ENCODE peak calls at places on chromosomes 5 and 9, in nine cellular contexts. R is cardiac fibroblast, B is breast epithelium, E is body of pancreas, D is uterus, S is brain microvascular endothelial cell, Y is GM10248, A is upper lobe of right lung, Z is GM13977. M is an unnamed sample.

GRCh38 chr9:131500939-131501541 is 1.7 kb upstream of the POMT1 start:
- DNase-seq in R (peak; percentile 49), B (no peak), E (no peak), D (no peak), S (no peak), Y (no peak), A (no peak), Z (no peak), M (no peak)

GRCh38 chr9:113223963-113224362 is 2.6 kb downstream of the SLC31A1 start:
- DNase-seq in R (peak; percentile 54), B (no peak), E (no peak), D (no peak), S (peak; percentile 41), Y (no peak), A (no peak), Z (no peak), M (no peak)

GRCh38 chr9:70407081-70407503 is 7.4 kb downstream of the KLF9 start:
- DNase-seq in R (peak; percentile 94), B (no peak), E (no peak), D (peak; percentile 13), S (peak; percentile 81), Y (no peak), A (no peak), Z (no peak), M (no peak)

GRCh38 chr5:119453045-119453383 is 717 bp downstream of the HSD17B4 start:
- DNase-seq in R (peak; percentile 31), B (no peak), E (peak; percentile 36), D (peak; percentile 30), S (peak; percentile 12), Y (no peak), A (no peak), Z (peak; percentile 28), M (peak; percentile 36)

GRCh38 chr9:36142510-36143161 is 6.1 kb downstream of the GLIPR2 start:
- DNase-seq in R (no peak), B (no peak), E (no peak), D (no peak), S (no peak), Y (no peak), A (no peak), Z (no peak), M (peak; percentile 42)

GRCh38 chr9:123107639-123108285 is 74.3 kb downstream of the GPR21 start:
- DNase-seq in R (no peak), B (no peak), E (no peak), D (no peak), S (no peak), Y (no peak), A (no peak), Z (no peak), M (no peak)

GRCh38 chr9:133406039-133406438 is 11.8 kb downstream of the REXO4 start:
- DNase-seq in R (no peak), B (no peak), E (no peak), D (no peak), S (no peak), Y (no peak), A (no peak), Z (no peak), M (no peak)

GRCh38 chr5:32473072-32473471 is 28.5 kb upstream of the ZFR start:
- DNase-seq in R (no peak), B (no peak), E (no peak), D (no peak), S (no peak), Y (no peak), A (no peak), Z (no peak), M (no peak)

GRCh38 chr5:155049569-155050383 is 36.2 kb downstream of the KIF4B start:
- DNase-seq in R (peak; percentile 7), B (no peak), E (no peak), D (no peak), S (no peak), Y (no peak), A (no peak), Z (no peak), M (no peak)

GRCh38 chr5:140111043-140111858 is 2.7 kb upstream of the PURA start:
- DNase-seq in R (no peak), B (no peak), E (no peak), D (no peak), S (no peak), Y (no peak), A (no peak), Z (no peak), M (no peak)

GRCh38 chr9:77589046-77589795 is 58.9 kb downstream of the GNA14 start:
- DNase-seq in R (no peak), B (peak; percentile 19), E (no peak), D (no peak), S (no peak), Y (no peak), A (no peak), Z (no peak), M (peak; percentile 63)

GRCh38 chr9:110890416-110890815 is 147.9 kb downstream of the LPAR1 start:
- DNase-seq in R (peak; percentile 53), B (no peak), E (no peak), D (no peak), S (no peak), Y (no peak), A (no peak), Z (no peak), M (no peak)

DNA sequence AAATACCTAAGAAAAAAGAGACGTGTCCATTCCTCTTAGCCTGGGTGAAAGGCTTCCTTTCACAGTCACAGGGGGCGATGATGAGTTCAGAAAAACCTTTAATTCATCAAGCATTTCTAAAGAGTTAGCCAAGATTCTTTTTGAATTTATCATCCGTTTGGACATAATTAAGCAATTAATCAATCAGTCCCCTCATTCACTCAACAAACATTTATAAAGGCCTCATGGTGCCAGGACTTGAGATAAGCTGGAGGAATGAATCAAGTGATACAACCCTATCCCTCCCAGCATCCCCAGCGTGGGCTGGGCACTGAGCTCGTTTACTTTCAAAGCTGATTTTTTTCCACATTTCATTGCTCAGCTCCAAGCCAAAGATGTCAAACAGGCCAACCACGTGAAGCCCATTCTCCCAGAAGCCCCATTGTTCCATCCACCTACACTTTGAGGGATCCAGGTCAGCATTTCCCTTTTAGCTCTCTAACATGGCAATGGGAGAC is 140.5 kb downstream of the SLIT3 start:
- DNase-seq in R (peak; percentile 40), B (no peak), E (peak; percentile 41), D (peak; percentile 61), S (peak; percentile 2), Y (no peak), A (no peak), Z (no peak), M (no peak)
- TF ChIP-seq CTCF in R (no peak), B (no peak), E (peak; percentile 44), D (no peak), S (peak; percentile 50), Y (no peak), A (peak; percentile 11), Z (no peak), M (no peak)

DNA sequence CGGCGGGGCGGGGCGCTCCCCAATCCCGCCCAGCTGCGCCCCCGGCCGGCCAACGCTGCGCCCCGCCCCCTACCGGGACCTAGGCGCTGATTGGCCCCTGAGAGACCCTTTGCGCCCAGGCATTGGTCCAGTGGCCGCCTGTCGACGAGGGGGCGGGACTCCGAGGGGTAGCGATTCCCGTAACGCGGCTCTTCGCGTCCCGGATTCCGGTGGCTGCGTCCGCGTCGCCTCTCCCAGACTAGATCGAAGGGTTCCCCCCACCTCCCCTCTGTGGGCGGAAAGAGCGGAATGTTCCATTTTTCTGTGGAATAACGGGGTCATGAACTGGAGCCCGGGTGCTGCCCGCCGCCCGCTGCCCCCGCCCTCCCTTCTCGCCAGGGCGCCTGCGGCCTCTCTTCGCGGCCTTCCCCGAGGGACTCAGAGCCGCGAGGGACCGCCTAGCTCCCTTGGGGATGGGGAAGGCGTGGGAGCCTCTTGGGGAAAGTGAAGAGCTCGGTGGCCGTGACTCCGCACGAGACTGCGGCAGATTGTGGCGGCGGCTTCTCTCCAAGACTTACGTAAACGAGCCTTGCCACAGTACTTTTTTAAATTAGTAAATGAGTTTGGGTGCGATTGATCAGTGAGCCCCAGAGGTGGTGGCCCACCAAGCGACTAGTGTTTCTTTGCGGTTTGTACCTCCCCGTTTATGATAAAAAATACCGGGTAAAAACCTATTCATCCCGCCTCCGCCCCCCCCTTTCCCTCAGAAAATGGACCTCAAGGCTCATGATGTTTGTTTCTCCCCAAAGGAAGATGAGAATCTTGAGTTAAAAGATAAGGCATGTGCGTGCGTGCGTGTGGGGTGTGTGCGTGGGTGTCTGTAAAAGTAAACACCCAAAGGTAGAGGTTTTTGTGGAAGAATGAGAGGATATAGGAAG is 493 bp upstream of the IL6ST start:
- DNase-seq in R (peak; percentile 97), B (peak; percentile 97), E (peak; percentile 98), D (peak; percentile 96), S (peak; percentile 95), Y (peak; percentile 99), A (peak; percentile 99), Z (peak; percentile 98), M (peak; percentile 98)
- TF ChIP-seq CTCF in R (no peak), B (no peak), E (peak; percentile 37), D (no peak), S (no peak), Y (peak; percentile 7), A (no peak), Z (peak; percentile 24), M (no peak)

GRCh38 chr9:90898229-90898628 is 96.6 kb downstream of the SYK start:
- DNase-seq in R (peak; percentile 18), B (no peak), E (no peak), D (no peak), S (no peak), Y (no peak), A (no peak), Z (no peak), M (no peak)
- TF ChIP-seq CTCF in R (peak; percentile 17), B (no peak), E (no peak), D (no peak), S (peak; percentile 57), Y (no peak), A (no peak), Z (no peak), M (no peak)

GRCh38 chr5:112234000-112234399 is 185.1 kb downstream of the EPB41L4A start:
- DNase-seq in R (no peak), B (no peak), E (no peak), D (no peak), S (no peak), Y (no peak), A (no peak), Z (no peak), M (no peak)

GRCh38 chr5:112237456-112237855 is 181.6 kb downstream of the EPB41L4A start:
- DNase-seq in R (no peak), B (no peak), E (no peak), D (no peak), S (no peak), Y (no peak), A (no peak), Z (no peak), M (no peak)

GRCh38 chr5:112240011-112240410 is 179.1 kb downstream of the EPB41L4A start:
- DNase-seq in R (no peak), B (no peak), E (no peak), D (no peak), S (no peak), Y (no peak), A (no peak), Z (no peak), M (no peak)

GRCh38 chr5:112232651-112233050 is 186.4 kb downstream of the EPB41L4A start:
- DNase-seq in R (no peak), B (no peak), E (no peak), D (no peak), S (no peak), Y (no peak), A (no peak), Z (no peak), M (peak; percentile 47)

DNA sequence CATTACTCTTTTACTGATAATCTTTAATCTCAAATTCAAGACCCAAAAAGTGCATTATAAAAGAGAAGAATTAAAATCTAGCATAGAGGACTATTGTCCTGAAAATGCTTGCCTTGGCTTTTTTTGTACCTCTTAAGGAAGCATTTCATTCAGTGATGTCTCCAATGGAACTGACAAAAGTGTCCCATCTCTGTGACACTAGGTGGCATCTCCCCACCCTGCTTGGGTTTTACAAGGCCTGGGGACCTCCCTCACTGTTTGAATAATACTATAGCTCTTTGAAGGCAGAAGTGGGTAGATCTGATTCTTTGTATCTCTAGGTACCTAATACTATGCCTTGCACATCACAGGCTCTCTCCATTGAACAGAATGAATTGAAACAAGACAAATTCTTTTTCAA is 180.6 kb downstream of the EPB41L4A start:
- DNase-seq in R (no peak), B (no peak), E (no peak), D (no peak), S (no peak), Y (no peak), A (no peak), Z (no peak), M (no peak)
- TF ChIP-seq CTCF in R (no peak), B (no peak), E (no peak), D (no peak), S (no peak), Y (peak; percentile 39), A (no peak), Z (peak; percentile 39), M (no peak)